ENCODE peak calls at places on chromosomes 2 and 18, in four cellular contexts. S is breast epithelium, J is AG04449, L is cardiac fibroblast. N is an unnamed sample.

GRCh38 chr18:24552218-24552617 is 91.8 kb downstream of the HRH4 start:
- DNase-seq in S (no peak), L (no peak), J (no peak), N (no peak)

GRCh38 chr2:172962824-172963223 is 112.8 kb upstream of the MAP3K20 start:
- DNase-seq in L (peak; percentile 75), J (no peak), S (no peak), N (no peak)

GRCh38 chr2:11703700-11704099 is 33.7 kb upstream of the NTSR2 start:
- DNase-seq in J (no peak), L (peak; percentile 76), S (no peak), N (no peak)

GRCh38 chr2:28004086-28004485 is 113.6 kb downstream of the BABAM2 start:
- DNase-seq in J (peak; percentile 62), L (peak; percentile 89), S (no peak), N (peak; percentile 83)

GRCh38 chr2:152466925-152467676 is 132.1 kb downstream of the FMNL2 start:
- DNase-seq in J (no peak), S (no peak), L (peak; percentile 61), N (peak; percentile 66)

GRCh38 chr2:6053711-6054393 is 361.7 kb downstream of the SOX11 start:
- DNase-seq in L (no peak), J (no peak), S (no peak), N (no peak)

GRCh38 chr2:166424841-166425240 is 49.1 kb upstream of the SCN9A start:
- DNase-seq in J (no peak), S (no peak), L (no peak), N (no peak)

GRCh38 chr2:197675711-197676188 is 363 bp upstream of the RFTN2 start:
- DNase-seq in S (no peak), L (peak; percentile 79), J (peak; percentile 29), N (peak; percentile 39)

GRCh38 chr2:37456479-37456878 is 112.0 kb downstream of the QPCT start:
- DNase-seq in S (no peak), L (peak; percentile 33), J (no peak), N (no peak)

GRCh38 chr18:61334491-61334850 is 1.2 kb downstream of the CDH20 start:
- DNase-seq in L (peak; percentile 9), S (no peak), J (no peak), N (no peak)

GRCh38 chr2:134411279-134411827 is 157.5 kb downstream of the MGAT5 start:
- DNase-seq in J (no peak), S (no peak), L (no peak), N (no peak)
- H3K4me3 ChIP-seq in J (no peak overlapping the region), S (no peak overlapping the region), L (no peak overlapping the region), N (no peak overlapping the region)

GRCh38 chr2:74919827-74920226 is 38.6 kb upstream of the POLE4 start:
- DNase-seq in J (no peak), L (peak; percentile 57), S (peak; percentile 66), N (peak; percentile 4)
- H3K4me3 ChIP-seq in J (peak overlapping the region; percentile 57), L (peak overlapping the region; percentile 42), S (peak overlapping the region; percentile 30), N (peak overlapping the region; percentile 38)

GRCh38 chr18:22432672-22433137 is 15.0 kb upstream of the CTAGE1 start:
- DNase-seq in J (peak; percentile 33), L (peak; percentile 94), S (no peak), N (peak; percentile 74)
- H3K4me3 ChIP-seq in J (no peak overlapping the region), L (no peak overlapping the region), S (no peak overlapping the region), N (no peak overlapping the region)

DNA sequence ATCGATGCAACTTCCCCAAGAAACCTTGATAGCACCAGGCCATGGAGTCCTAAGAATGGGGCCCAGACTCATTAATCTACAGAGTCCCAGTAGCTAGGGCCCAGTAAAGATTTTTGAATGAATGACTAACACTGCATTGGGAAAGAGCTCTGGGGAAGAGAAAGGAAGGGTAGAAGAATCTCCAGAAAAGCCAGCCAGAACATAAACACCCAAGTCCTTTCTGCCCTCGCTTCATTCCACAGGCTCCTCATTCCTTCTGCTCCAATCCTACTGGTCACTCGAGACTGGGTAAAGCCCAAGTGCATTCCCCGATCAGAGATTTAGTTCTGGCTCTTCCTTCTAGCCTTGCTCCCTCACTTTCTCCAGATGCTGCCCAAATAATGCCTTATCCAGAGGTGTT is 44.3 kb downstream of the CYRIA start:
- DNase-seq in S (no peak), L (peak; percentile 55), J (no peak), N (no peak)
- H3K4me3 ChIP-seq in S (no peak overlapping the region), L (no peak overlapping the region), J (no peak overlapping the region), N (no peak overlapping the region)

GRCh38 chr2:219658447-219658846 is 31.0 kb downstream of the SLC4A3 start:
- DNase-seq in S (no peak), L (peak; percentile 44), J (no peak), N (no peak)
- H3K4me3 ChIP-seq in S (no peak overlapping the region), L (no peak overlapping the region), J (no peak overlapping the region), N (no peak overlapping the region)

N was measured in skeletal muscle cell.